ENCODE peak calls at places on chromosome 21, in six cellular contexts. E, G, W, S, M and K are unnamed samples.

GRCh38 chr21:42398130-42398394 is 2.2 kb upstream of the TMPRSS3 start:
- DNase-seq in E (no peak), G (no peak), W (no peak), S (no peak), M (no peak), K (no peak)

GRCh38 chr21:16468191-16468590 is 738.4 kb downstream of the USP25 start:
- DNase-seq in E (no peak), G (peak; percentile 28), W (no peak), S (no peak), M (peak; percentile 36), K (no peak)

GRCh38 chr21:37119421-37120218 is 46.6 kb downstream of the TTC3 start:
- DNase-seq in E (no peak), G (no peak), W (no peak), S (no peak), M (no peak), K (no peak)

GRCh38 chr21:38291875-38292274 is 35.1 kb downstream of the KCNJ15 start:
- DNase-seq in E (no peak), G (no peak), W (no peak), S (no peak), M (no peak), K (peak; percentile 53)

GRCh38 chr21:37435120-37435519 is 68.5 kb downstream of the DYRK1A start:
- DNase-seq in E (no peak), G (peak; percentile 98), W (no peak), S (no peak), M (peak; percentile 92), K (peak; percentile 99)

GRCh38 chr21:46081862-46082637 is 15.9 kb upstream of the COL6A2 start:
- DNase-seq in E (no peak), G (no peak), W (peak; percentile 52), S (no peak), M (no peak), K (no peak)

GRCh38 chr21:16460936-16461335 is 731.2 kb downstream of the USP25 start:
- DNase-seq in E (no peak), G (no peak), W (no peak), S (no peak), M (no peak), K (no peak)

GRCh38 chr21:42562816-42563215 is 49.2 kb downstream of the SLC37A1 start:
- DNase-seq in E (no peak), G (no peak), W (peak; percentile 47), S (no peak), M (no peak), K (no peak)

GRCh38 chr21:15515908-15516307 is 213.9 kb upstream of the USP25 start:
- DNase-seq in E (no peak), G (no peak), W (no peak), S (no peak), M (no peak), K (no peak)

GRCh38 chr21:29920938-29921337 is 18.9 kb downstream of the GRIK1 start:
- DNase-seq in E (no peak), G (no peak), W (no peak), S (no peak), M (no peak), K (no peak)

GRCh38 chr21:42627527-42628289 is 25.7 kb upstream of the PDE9A start:
- DNase-seq in E (no peak), G (no peak), W (peak; percentile 52), S (no peak), M (no peak), K (no peak)

GRCh38 chr21:37644666-37645065 is 271.6 kb downstream of the KCNJ6 start:
- DNase-seq in E (no peak), G (no peak), W (no peak), S (no peak), M (no peak), K (no peak)

GRCh38 chr21:42389449-42389835 is 6.4 kb downstream of the TMPRSS3 start:
- DNase-seq in E (no peak), G (no peak), W (peak; percentile 58), S (no peak), M (no peak), K (peak; percentile 15)

GRCh38 chr21:31624961-31625491 is 34.5 kb upstream of the SOD1 start:
- DNase-seq in E (no peak), G (no peak), W (no peak), S (no peak), M (no peak), K (no peak)

GRCh38 chr21:15141236-15141970 is 76.6 kb upstream of the NRIP1 start:
- DNase-seq in E (no peak), G (no peak), W (peak; percentile 75), S (no peak), M (no peak), K (peak; percentile 69)

GRCh38 chr21:37045139-37045538 is 27.7 kb downstream of the PIGP start:
- DNase-seq in E (no peak), G (no peak), W (no peak), S (no peak), M (no peak), K (no peak)

GRCh38 chr21:41747943-41748738 is 18.7 kb downstream of the RIPK4 start:
- DNase-seq in E (no peak), G (no peak), W (no peak), S (no peak), M (no peak), K (no peak)

GRCh38 chr21:32712043-32712442 is 15.8 kb downstream of the SYNJ1 start:
- DNase-seq in E (no peak), G (no peak), W (no peak), S (no peak), M (no peak), K (peak; percentile 63)

GRCh38 chr21:31846690-31847089 is 26.1 kb upstream of the HUNK start:
- DNase-seq in E (no peak), G (no peak), W (no peak), S (no peak), M (no peak), K (no peak)

GRCh38 chr21:45507888-45508508 is 34.2 kb downstream of the SLC19A1 start:
- DNase-seq in E (no peak), G (no peak), W (peak; percentile 38), S (no peak), M (no peak), K (no peak)

GRCh38 chr21:18940791-18941190 is 537.2 kb upstream of the TMPRSS15 start:
- DNase-seq in E (no peak), G (no peak), W (no peak), S (no peak), M (no peak), K (no peak)

GRCh38 chr21:41478319-41479177 is 29.4 kb downstream of the TMPRSS2 start:
- DNase-seq in E (no peak), G (no peak), W (peak; percentile 80), S (no peak), M (no peak), K (peak; percentile 41)

GRCh38 chr21:45923146-45923545 is 58.4 kb upstream of the COL6A1 start:
- DNase-seq in E (no peak), G (peak; percentile 58), W (peak; percentile 76), S (peak; percentile 40), M (peak; percentile 78), K (peak; percentile 15)

GRCh38 chr21:26834181-26834945 is 10.8 kb downstream of the ADAMTS1 start:
- DNase-seq in E (no peak), G (no peak), W (no peak), S (no peak), M (no peak), K (peak; percentile 40)

GRCh38 chr21:44703731-44704635 is 7.0 kb downstream of the KRTAP10-12 start:
- DNase-seq in E (no peak), G (no peak), W (no peak), S (no peak), M (no peak), K (no peak)

GRCh38 chr21:15010645-15011044 is 54.2 kb downstream of the NRIP1 start:
- DNase-seq in E (no peak), G (no peak), W (no peak), S (no peak), M (peak; percentile 84), K (no peak)

GRCh38 chr21:45939521-45940045 is 42.0 kb upstream of the COL6A1 start:
- DNase-seq in E (no peak), G (no peak), W (no peak), S (no peak), M (no peak), K (no peak)

GRCh38 chr21:31142600-31142999 is 104.3 kb upstream of the KRTAP19-8 start:
- DNase-seq in E (no peak), G (no peak), W (no peak), S (no peak), M (no peak), K (peak; percentile 10)

GRCh38 chr21:27519357-27519756 is 552.5 kb upstream of the ADAMTS5 start:
- DNase-seq in E (no peak), G (peak; percentile 89), W (no peak), S (no peak), M (peak; percentile 91), K (no peak)

GRCh38 chr21:42845296-42845965 is 33.9 kb downstream of the WDR4 start:
- DNase-seq in E (no peak), G (no peak), W (peak; percentile 73), S (no peak), M (no peak), K (no peak)

GRCh38 chr21:33884361-33885157 is 31.0 kb downstream of the ATP5PO start:
- DNase-seq in E (no peak), G (peak; percentile 57), W (no peak), S (no peak), M (peak; percentile 38), K (no peak)

GRCh38 chr21:28294046-28294445 is 698.6 kb downstream of the LTN1 start:
- DNase-seq in E (no peak), G (peak; percentile 21), W (no peak), S (no peak), M (peak; percentile 83), K (peak; percentile 9)

GRCh38 chr21:29558331-29558730 is 259.6 kb downstream of the BACH1 start:
- DNase-seq in E (no peak), G (no peak), W (no peak), S (no peak), M (no peak), K (no peak)

GRCh38 chr21:43880111-43880985 is 15.3 kb downstream of the AGPAT3 start:
- DNase-seq in E (no peak), G (peak; percentile 42), W (peak; percentile 80), S (no peak), M (no peak), K (peak; percentile 38)